ENCODE peak calls at places on chromosomes 6 and 20, in eight cellular contexts. Z is breast epithelium, K is sigmoid colon, C is H1, O is suprapubic skin, V is GM12878, M is spleen, Y is HCT116. D is an unnamed sample.

GRCh38 chr6:35727206-35727934 is 9.5 kb upstream of the ARMC12 start:
- DNase-seq in Z (peak), K (peak), C (no peak), O (peak), V (no peak), M (no peak), Y (no peak), D (peak)

GRCh38 chr20:19210426-19211155 is 1.9 kb upstream of the SLC24A3 start:
- DNase-seq in Z (no peak), K (peak), C (no peak), O (no peak), V (no peak), M (no peak), Y (no peak), D (no peak)

GRCh38 chr6:35489995-35490791 is 6.7 kb downstream of the TEAD3 start:
- DNase-seq in Z (peak), K (peak), C (peak), O (no peak), V (no peak), M (no peak), Y (no peak), D (no peak)

GRCh38 chr6:149094156-149094555 is 223.4 kb upstream of the TAB2 start:
- DNase-seq in Z (no peak), K (no peak), C (peak), O (no peak), V (no peak), M (no peak), Y (no peak), D (no peak)

GRCh38 chr6:5904527-5904926 is 102.2 kb downstream of the NRN1 start:
- DNase-seq in Z (no peak), K (no peak), C (no peak), O (no peak), V (no peak), M (no peak), Y (no peak), D (no peak)

GRCh38 chr20:40690836-40691565 is 2.0 kb upstream of the MAFB start:
- DNase-seq in Z (no peak), K (no peak), C (no peak), O (no peak), V (no peak), M (no peak), Y (no peak), D (no peak)

GRCh38 chr6:130018830-130019795 is 732 bp downstream of the L3MBTL3 start:
- DNase-seq in Z (no peak), K (peak), C (no peak), O (no peak), V (no peak), M (peak), Y (no peak), D (peak)

GRCh38 chr20:62824476-62825287 is 7.8 kb downstream of the COL9A3 start:
- DNase-seq in Z (no peak), K (peak), C (no peak), O (no peak), V (no peak), M (no peak), Y (no peak), D (peak)

GRCh38 chr6:157157228-157157627 is 166.1 kb downstream of the TMEM242 start:
- DNase-seq in Z (no peak), K (no peak), C (no peak), O (no peak), V (no peak), M (no peak), Y (no peak), D (no peak)

GRCh38 chr20:44572551-44573500 is 9.6 kb upstream of the PKIG start:
- DNase-seq in Z (peak), K (peak), C (no peak), O (no peak), V (no peak), M (no peak), Y (no peak), D (no peak)

GRCh38 chr6:14930366-14930989 is 315.4 kb upstream of the JARID2 start:
- DNase-seq in Z (no peak), K (no peak), C (no peak), O (no peak), V (no peak), M (no peak), Y (no peak), D (peak)

GRCh38 chr6:137536104-137536773 is 42.0 kb upstream of the OLIG3 start:
- DNase-seq in Z (no peak), K (no peak), C (no peak), O (no peak), V (no peak), M (no peak), Y (no peak), D (no peak)

GRCh38 chr6:27865952-27866369 is 46.2 kb downstream of the OR2B2 start:
- DNase-seq in Z (no peak), K (no peak), C (no peak), O (no peak), V (no peak), M (peak), Y (no peak), D (no peak)

GRCh38 chr6:30990422-30991086 is 7.0 kb downstream of the MUC21 start:
- DNase-seq in Z (no peak), K (no peak), C (no peak), O (no peak), V (no peak), M (no peak), Y (no peak), D (no peak)

GRCh38 chr20:61387204-61387958 is 135.3 kb downstream of the CDH4 start:
- DNase-seq in Z (no peak), K (no peak), C (no peak), O (no peak), V (no peak), M (no peak), Y (no peak), D (no peak)

GRCh38 chr6:107340881-107341280 is 118.5 kb downstream of the PDSS2 start:
- DNase-seq in Z (no peak), K (no peak), C (no peak), O (no peak), V (no peak), M (no peak), Y (no peak), D (no peak)

GRCh38 chr6:143054329-143054728 is 6.4 kb upstream of the AIG1 start:
- DNase-seq in Z (no peak), K (no peak), C (no peak), O (no peak), V (no peak), M (no peak), Y (no peak), D (no peak)

GRCh38 chr20:57407541-57407956 is 16.4 kb downstream of the RBM38 start:
- DNase-seq in Z (no peak), K (no peak), C (no peak), O (no peak), V (no peak), M (peak), Y (no peak), D (no peak)

GRCh38 chr6:115514656-115515055 is 546.0 kb downstream of the FRK start:
- DNase-seq in Z (no peak), K (no peak), C (no peak), O (no peak), V (no peak), M (no peak), Y (no peak), D (no peak)

GRCh38 chr20:53291548-53291947 is 302.1 kb downstream of the ZNF217 start:
- DNase-seq in Z (no peak), K (no peak), C (no peak), O (no peak), V (no peak), M (no peak), Y (peak), D (no peak)

GRCh38 chr6:133918208-133918930 is 29.5 kb downstream of the TCF21 start:
- DNase-seq in Z (no peak), K (no peak), C (no peak), O (no peak), V (no peak), M (no peak), Y (no peak), D (no peak)

GRCh38 chr6:24004062-24004461 is 122.0 kb upstream of the NRSN1 start:
- DNase-seq in Z (no peak), K (no peak), C (no peak), O (no peak), V (no peak), M (no peak), Y (no peak), D (no peak)

GRCh38 chr6:43120938-43121913 is 45.1 kb downstream of the PTK7 start:
- DNase-seq in Z (no peak), K (peak), C (no peak), O (peak), V (no peak), M (peak), Y (peak), D (no peak)

GRCh38 chr20:35991142-35991771 is 22.9 kb downstream of the CNBD2 start:
- DNase-seq in Z (no peak), K (no peak), C (no peak), O (no peak), V (no peak), M (peak), Y (peak), D (peak)

GRCh38 chr20:34111712-34112599 is at the start of gene EIF2S2:
- DNase-seq in Z (peak), K (peak), C (peak), O (peak), V (peak), M (peak), Y (peak), D (peak)
- TF ChIP-seq POLR2A in Z (peak), K (peak), C (peak), O (peak), V (peak), M (peak), Y (peak), D (no peak)

GRCh38 chr6:167046861-167047495 is 47.8 kb downstream of the CEP43 start:
- DNase-seq in Z (no peak), K (no peak), C (no peak), O (no peak), V (no peak), M (no peak), Y (no peak), D (no peak)
- H3K27ac ChIP-seq in Z (no peak), K (no peak), C (no peak), O (no peak), V (peak), M (peak), Y (no peak), D (no peak)

DNA sequence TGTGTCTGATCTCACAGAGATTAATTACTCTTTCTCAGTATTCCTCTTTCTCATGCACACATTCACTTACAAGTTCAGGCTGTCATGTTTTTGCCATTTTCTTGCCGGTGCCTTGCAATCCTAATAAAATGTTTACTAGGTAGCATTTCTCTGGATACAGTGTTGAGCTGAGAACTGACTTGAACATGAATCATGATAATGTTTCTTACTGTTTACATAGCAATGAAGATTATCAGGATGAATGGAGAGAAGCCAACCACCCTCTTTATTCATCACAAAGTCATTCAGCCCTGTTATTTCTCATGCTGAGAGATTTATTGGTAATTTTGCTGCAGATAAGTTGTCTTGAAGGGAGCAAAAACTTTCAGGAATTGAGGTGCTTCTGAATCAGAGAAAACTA is 185.5 kb upstream of the ECI2 start:
- DNase-seq in Z (no peak), K (no peak), C (no peak), O (no peak), V (no peak), M (no peak), Y (no peak), D (no peak)
- TF ChIP-seq POLR2AphosphoS5 in Z (no peak), K (peak), C (no peak), O (no peak), V (no peak), M (no peak), Y (no peak), D (peak)

GRCh38 chr20:34673411-34673810 is 3.5 kb downstream of the PIGU start:
- DNase-seq in Z (no peak), K (no peak), C (no peak), O (no peak), V (no peak), M (no peak), Y (no peak), D (no peak)

GRCh38 chr20:34676642-34677373 is at the start of gene PIGU:
- DNase-seq in Z (peak), K (peak), C (peak), O (peak), V (peak), M (peak), Y (peak), D (peak)

GRCh38 chr20:34680586-34680985 is 3.7 kb upstream of the PIGU start:
- DNase-seq in Z (no peak), K (no peak), C (no peak), O (no peak), V (no peak), M (no peak), Y (no peak), D (no peak)

GRCh38 chr20:34675561-34675960 is 1.3 kb downstream of the PIGU start:
- DNase-seq in Z (no peak), K (no peak), C (no peak), O (no peak), V (no peak), M (no peak), Y (no peak), D (no peak)

GRCh38 chr20:34675993-34676641 is 775 bp downstream of the PIGU start:
- DNase-seq in Z (no peak), K (no peak), C (no peak), O (no peak), V (no peak), M (no peak), Y (no peak), D (no peak)
- TF ChIP-seq POLR2A in Z (no peak), K (no peak), C (no peak), O (no peak), V (no peak), M (no peak), Y (no peak), D (no peak)